ENCODE peak calls at places on chromosomes 13 and 19, in five cellular contexts. W is neuronal stem cell, Y is H9, V is trophoblast cell, J is mesenchymal stem cell. F is an unnamed sample.
A peak's percentile ranks its signal among the peaks of the same experiment; 100 is the strongest.

GRCh38 chr19:49746206-49746958 is 16.7 kb downstream of the TSKS start:
- DNase-seq in W (no peak), Y (peak; percentile 98), V (peak; percentile 98), J (no peak), F (peak; percentile 97)

GRCh38 chr19:7610491-7611240 is 15.0 kb downstream of the CAMSAP3 start:
- DNase-seq in W (no peak), Y (no peak), V (no peak), J (no peak), F (no peak)

GRCh38 chr13:63463782-63464610 is 2048.3 kb upstream of the PCDH20 start:
- DNase-seq in W (no peak), Y (no peak), V (no peak), J (no peak), F (no peak)

GRCh38 chr19:41563847-41564514 is 12.0 kb upstream of the CEACAM21 start:
- DNase-seq in W (no peak), Y (peak; percentile 39), V (no peak), J (no peak), F (no peak)

GRCh38 chr13:40660270-40660669 is 6.2 kb downstream of the FOXO1 start:
- DNase-seq in W (no peak), Y (no peak), V (no peak), J (no peak), F (no peak)

GRCh38 chr19:29620931-29621351 is 14.9 kb downstream of the POP4 start:
- DNase-seq in W (no peak), Y (no peak), V (no peak), J (no peak), F (no peak)

GRCh38 chr19:6528544-6529121 is 2.2 kb upstream of the TNFSF9 start:
- DNase-seq in W (no peak), Y (no peak), V (no peak), J (no peak), F (no peak)

GRCh38 chr19:40605201-40605971 is 4.2 kb downstream of the LTBP4 start:
- DNase-seq in W (no peak), Y (peak; percentile 76), V (peak; percentile 96), J (peak; percentile 71), F (no peak)

GRCh38 chr13:73421310-73421912 is 362.6 kb downstream of the KLF5 start:
- DNase-seq in W (no peak), Y (no peak), V (no peak), J (no peak), F (no peak)

GRCh38 chr13:100497394-100497793 is 91.2 kb downstream of the GGACT start:
- DNase-seq in W (no peak), Y (no peak), V (no peak), J (peak; percentile 43), F (no peak)

GRCh38 chr13:67619346-67619745 is 389.2 kb upstream of the PCDH9 start:
- DNase-seq in W (no peak), Y (no peak), V (no peak), J (peak; percentile 38), F (no peak)

GRCh38 chr19:48444129-48444932 is 1.5 kb upstream of the GRWD1 start:
- DNase-seq in W (no peak), Y (peak; percentile 41), V (no peak), J (no peak), F (no peak)

GRCh38 chr19:5824791-5825577 is 14.5 kb downstream of the FUT6 start:
- DNase-seq in W (no peak), Y (no peak), V (no peak), J (no peak), F (no peak)

GRCh38 chr19:35063940-35064818 is 22.7 kb downstream of the HPN start:
- DNase-seq in W (no peak), Y (no peak), V (no peak), J (peak; percentile 46), F (no peak)

GRCh38 chr19:21463449-21464105 is 41.8 kb upstream of the ZNF429 start:
- DNase-seq in W (peak; percentile 72), Y (peak; percentile 95), V (peak; percentile 87), J (no peak), F (peak; percentile 75)

GRCh38 chr13:102799544-102800144 is 725 bp downstream of the BIVM start:
- DNase-seq in W (peak; percentile 20), Y (peak; percentile 30), V (no peak), J (peak; percentile 40), F (no peak)

GRCh38 chr19:37817180-37817911 is 38.0 kb upstream of the ZNF573 start:
- DNase-seq in W (peak; percentile 63), Y (peak; percentile 91), V (peak; percentile 28), J (no peak), F (peak; percentile 86)

GRCh38 chr13:98089826-98090225 is 53.1 kb upstream of the FARP1 start:
- DNase-seq in W (no peak), Y (no peak), V (no peak), J (no peak), F (no peak)

GRCh38 chr13:41313659-41314197 is 2.7 kb downstream of the NAA16 start:
- DNase-seq in W (no peak), Y (no peak), V (no peak), J (no peak), F (no peak)

GRCh38 chr19:6853868-6854267 is 33.5 kb upstream of the ADGRE1 start:
- DNase-seq in W (no peak), Y (no peak), V (no peak), J (no peak), F (no peak)

GRCh38 chr19:16227837-16228636 is 30.3 kb downstream of the AP1M1 start:
- DNase-seq in W (no peak), Y (no peak), V (no peak), J (no peak), F (no peak)

GRCh38 chr13:107023335-107023734 is 455.4 kb upstream of the ARGLU1 start:
- DNase-seq in W (no peak), Y (no peak), V (no peak), J (no peak), F (no peak)

GRCh38 chr13:113586661-113587479 is 2.3 kb downstream of the TFDP1 start:
- DNase-seq in W (no peak), Y (no peak), V (no peak), J (no peak), F (no peak)

GRCh38 chr19:18859676-18860301 is 28.0 kb downstream of the UPF1 start:
- DNase-seq in W (no peak), Y (no peak), V (no peak), J (no peak), F (no peak)

GRCh38 chr13:113216165-113217056 is 7.0 kb downstream of the CUL4A start:
- DNase-seq in W (peak; percentile 40), Y (peak; percentile 74), V (no peak), J (peak; percentile 55), F (no peak)

GRCh38 chr13:97432232-97432916 is 1.6 kb upstream of the RAP2A start:
- DNase-seq in W (no peak), Y (no peak), V (no peak), J (no peak), F (no peak)

GRCh38 chr19:48403606-48404005 is 10.1 kb downstream of the GRIN2D start:
- DNase-seq in W (no peak), Y (peak; percentile 86), V (no peak), J (peak; percentile 76), F (no peak)

GRCh38 chr19:39539165-39539518 is 819 bp downstream of the EID2 start:
- DNase-seq in W (no peak), Y (no peak), V (no peak), J (no peak), F (no peak)
- H2BK12ac ChIP-seq in W (no peak overlapping the region), Y (no peak overlapping the region), V (no peak overlapping the region), J (no peak overlapping the region), F (no peak overlapping the region)

DNA sequence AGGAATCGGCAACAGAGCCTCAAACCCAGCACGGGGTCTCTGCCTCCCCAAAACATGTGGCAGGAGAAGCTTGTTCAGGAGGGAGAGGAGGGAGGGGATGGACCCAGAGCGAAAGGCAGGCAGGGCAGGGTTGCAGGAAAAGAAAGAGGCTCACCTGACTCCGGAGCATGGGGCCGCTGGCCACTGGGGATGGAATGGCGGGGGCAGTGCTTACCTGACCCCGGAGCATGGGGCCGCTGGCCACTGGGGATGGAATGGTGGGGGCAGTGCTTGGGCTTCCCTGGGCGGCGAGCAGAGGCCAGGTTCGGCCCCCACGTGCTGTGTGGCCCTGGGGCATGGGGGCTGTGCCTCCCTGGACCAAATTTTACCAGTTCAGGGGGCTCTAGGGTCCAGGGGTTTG is 13.3 kb upstream of the CELF5 start:
- DNase-seq in W (no peak), Y (no peak), V (no peak), J (no peak), F (no peak)
- H2BK12ac ChIP-seq in W (no peak overlapping the region), Y (no peak overlapping the region), V (no peak overlapping the region), J (no peak overlapping the region), F (no peak overlapping the region)

GRCh38 chr13:111511805-111512504 is 191.5 kb downstream of the TEX29 start:
- DNase-seq in W (no peak), Y (peak; percentile 26), V (no peak), J (no peak), F (no peak)
- H2BK12ac ChIP-seq in W (peak overlapping the region; percentile 77), Y (no peak overlapping the region), V (no peak overlapping the region), J (no peak overlapping the region), F (peak overlapping the region; percentile 56)

DNA sequence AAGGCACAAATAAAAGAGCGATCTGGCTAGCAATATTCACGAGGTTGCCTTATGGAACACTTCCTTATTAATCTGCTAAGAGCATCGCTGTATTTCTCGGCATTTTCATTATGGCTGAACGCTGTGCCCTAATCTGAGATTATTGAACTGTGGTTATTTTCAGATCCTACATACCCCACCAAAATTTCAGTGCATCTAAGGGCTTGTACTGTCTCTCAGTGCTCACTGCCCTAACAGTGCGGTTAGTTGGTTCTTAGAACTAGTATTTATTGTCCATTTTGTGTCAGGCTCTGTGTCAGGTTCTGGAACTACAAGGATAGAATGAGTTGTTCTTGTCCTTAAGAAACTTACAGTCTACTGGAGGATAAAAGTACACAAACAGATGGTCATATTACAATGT is 51.6 kb downstream of the FLT3 start:
- DNase-seq in W (no peak), Y (no peak), V (no peak), J (no peak), F (no peak)
- H2BK12ac ChIP-seq in W (no peak overlapping the region), Y (no peak overlapping the region), V (no peak overlapping the region), J (no peak overlapping the region), F (peak overlapping the region; percentile 2)